ENCODE peak calls at places on chromosomes 4 and X, in nine cellular contexts. One of them, this sample, is unnamed.

GRCh38 chr4:185542626-185543336 is 7.5 kb upstream of the PDLIM3 start:
- DNase-seq in stimulated activated CD4-positive, alpha-beta T cell treated with anti-CD3 and anti-CD28 coated beads, Interleukin-2, amount 100 ng/mL, for 4 hours: no peak
- DNase-seq in psoas muscle: peak; percentile 66
- DNase-seq in B cell: no peak
- DNase-seq in endothelial cell: no peak
- DNase-seq in T-helper 2 cell treated with Interferon-gamma antibody and Interleukin-4, amounts not matched to agents 5 μg/mL and 100 μg/mL, for 36 hours: no peak
- DNase-seq in GM12865: no peak
- DNase-seq in NCI-H1092 treated with DMSO at 0.1 percent for 48 hours: no peak
- DNase-seq in mammary epithelial cell: no peak
- DNase-seq in this sample: no peak

GRCh38 chr4:133137571-133137970 is 11.5 kb upstream of the PCDH10 start:
- DNase-seq in T-helper 2 cell treated with Interferon-gamma antibody and Interleukin-4, amounts not matched to agents 5 μg/mL and 100 μg/mL, for 36 hours: no peak
- DNase-seq in B cell: no peak
- DNase-seq in psoas muscle: no peak
- DNase-seq in endothelial cell: no peak
- DNase-seq in NCI-H1092 treated with DMSO at 0.1 percent for 48 hours: no peak
- DNase-seq in stimulated activated CD4-positive, alpha-beta T cell treated with anti-CD3 and anti-CD28 coated beads, Interleukin-2, amount 100 ng/mL, for 4 hours: no peak
- DNase-seq in GM12865: no peak
- DNase-seq in mammary epithelial cell: no peak
- DNase-seq in this sample: no peak

GRCh38 chr4:814312-814850 is 11.5 kb downstream of the CPLX1 start:
- DNase-seq in psoas muscle: no peak
- DNase-seq in endothelial cell: no peak
- DNase-seq in GM12865: no peak
- DNase-seq in stimulated activated CD4-positive, alpha-beta T cell treated with anti-CD3 and anti-CD28 coated beads, Interleukin-2, amount 100 ng/mL, for 4 hours: no peak
- DNase-seq in mammary epithelial cell: no peak
- DNase-seq in T-helper 2 cell treated with Interferon-gamma antibody and Interleukin-4, amounts not matched to agents 5 μg/mL and 100 μg/mL, for 36 hours: no peak
- DNase-seq in B cell: no peak
- DNase-seq in NCI-H1092 treated with DMSO at 0.1 percent for 48 hours: no peak
- DNase-seq in this sample: no peak

GRCh38 chr4:118141240-118141639 is 107.0 kb downstream of the NDST3 start:
- DNase-seq in endothelial cell: no peak
- DNase-seq in mammary epithelial cell: no peak
- DNase-seq in stimulated activated CD4-positive, alpha-beta T cell treated with anti-CD3 and anti-CD28 coated beads, Interleukin-2, amount 100 ng/mL, for 4 hours: no peak
- DNase-seq in NCI-H1092 treated with DMSO at 0.1 percent for 48 hours: no peak
- DNase-seq in psoas muscle: no peak
- DNase-seq in GM12865: no peak
- DNase-seq in B cell: no peak
- DNase-seq in T-helper 2 cell treated with Interferon-gamma antibody and Interleukin-4, amounts not matched to agents 5 μg/mL and 100 μg/mL, for 36 hours: no peak
- DNase-seq in this sample: no peak

GRCh38 chr4:140037353-140038030 is 116.5 kb downstream of the MAML3 start:
- DNase-seq in mammary epithelial cell: peak; percentile 84
- DNase-seq in B cell: no peak
- DNase-seq in psoas muscle: no peak
- DNase-seq in endothelial cell: no peak
- DNase-seq in T-helper 2 cell treated with Interferon-gamma antibody and Interleukin-4, amounts not matched to agents 5 μg/mL and 100 μg/mL, for 36 hours: no peak
- DNase-seq in NCI-H1092 treated with DMSO at 0.1 percent for 48 hours: no peak
- DNase-seq in GM12865: no peak
- DNase-seq in stimulated activated CD4-positive, alpha-beta T cell treated with anti-CD3 and anti-CD28 coated beads, Interleukin-2, amount 100 ng/mL, for 4 hours: no peak
- DNase-seq in this sample: peak; percentile 69

GRCh38 chr4:169971456-169972015 is 54.7 kb downstream of the MFAP3L start:
- DNase-seq in psoas muscle: no peak
- DNase-seq in NCI-H1092 treated with DMSO at 0.1 percent for 48 hours: no peak
- DNase-seq in GM12865: no peak
- DNase-seq in T-helper 2 cell treated with Interferon-gamma antibody and Interleukin-4, amounts not matched to agents 5 μg/mL and 100 μg/mL, for 36 hours: no peak
- DNase-seq in stimulated activated CD4-positive, alpha-beta T cell treated with anti-CD3 and anti-CD28 coated beads, Interleukin-2, amount 100 ng/mL, for 4 hours: no peak
- DNase-seq in mammary epithelial cell: peak; percentile 19
- DNase-seq in B cell: no peak
- DNase-seq in endothelial cell: no peak
- DNase-seq in this sample: no peak

GRCh38 chrX:40514376-40514775 is 66.4 kb upstream of the ATP6AP2 start:
- DNase-seq in GM12865: no peak
- DNase-seq in T-helper 2 cell treated with Interferon-gamma antibody and Interleukin-4, amounts not matched to agents 5 μg/mL and 100 μg/mL, for 36 hours: no peak
- DNase-seq in endothelial cell: no peak
- DNase-seq in mammary epithelial cell: peak; percentile 5
- DNase-seq in stimulated activated CD4-positive, alpha-beta T cell treated with anti-CD3 and anti-CD28 coated beads, Interleukin-2, amount 100 ng/mL, for 4 hours: no peak
- DNase-seq in NCI-H1092 treated with DMSO at 0.1 percent for 48 hours: no peak
- DNase-seq in B cell: no peak
- DNase-seq in psoas muscle: no peak
- DNase-seq in this sample: no peak

GRCh38 chr4:126701756-126702155 is 931.0 kb upstream of the INTU start:
- DNase-seq in mammary epithelial cell: peak; percentile 42
- DNase-seq in GM12865: no peak
- DNase-seq in T-helper 2 cell treated with Interferon-gamma antibody and Interleukin-4, amounts not matched to agents 5 μg/mL and 100 μg/mL, for 36 hours: no peak
- DNase-seq in stimulated activated CD4-positive, alpha-beta T cell treated with anti-CD3 and anti-CD28 coated beads, Interleukin-2, amount 100 ng/mL, for 4 hours: no peak
- DNase-seq in psoas muscle: no peak
- DNase-seq in NCI-H1092 treated with DMSO at 0.1 percent for 48 hours: peak; percentile 66
- DNase-seq in B cell: no peak
- DNase-seq in endothelial cell: no peak
- DNase-seq in this sample: peak; percentile 71

GRCh38 chr4:166662266-166662843 is 571.9 kb downstream of the SPOCK3 start:
- DNase-seq in endothelial cell: no peak
- DNase-seq in NCI-H1092 treated with DMSO at 0.1 percent for 48 hours: no peak
- DNase-seq in T-helper 2 cell treated with Interferon-gamma antibody and Interleukin-4, amounts not matched to agents 5 μg/mL and 100 μg/mL, for 36 hours: no peak
- DNase-seq in GM12865: peak; percentile 88
- DNase-seq in B cell: no peak
- DNase-seq in psoas muscle: no peak
- DNase-seq in mammary epithelial cell: peak; percentile 67
- DNase-seq in stimulated activated CD4-positive, alpha-beta T cell treated with anti-CD3 and anti-CD28 coated beads, Interleukin-2, amount 100 ng/mL, for 4 hours: no peak
- DNase-seq in this sample: no peak

GRCh38 chrX:38166478-38167083 is 54.1 kb downstream of the SRPX start:
- DNase-seq in T-helper 2 cell treated with Interferon-gamma antibody and Interleukin-4, amounts not matched to agents 5 μg/mL and 100 μg/mL, for 36 hours: no peak
- DNase-seq in endothelial cell: no peak
- DNase-seq in mammary epithelial cell: no peak
- DNase-seq in GM12865: peak; percentile 33
- DNase-seq in B cell: no peak
- DNase-seq in psoas muscle: no peak
- DNase-seq in NCI-H1092 treated with DMSO at 0.1 percent for 48 hours: no peak
- DNase-seq in stimulated activated CD4-positive, alpha-beta T cell treated with anti-CD3 and anti-CD28 coated beads, Interleukin-2, amount 100 ng/mL, for 4 hours: peak; percentile 2
- DNase-seq in this sample: no peak

GRCh38 chr4:3287972-3288570 is 4.8 kb upstream of the RGS12 start:
- DNase-seq in mammary epithelial cell: no peak
- DNase-seq in GM12865: no peak
- DNase-seq in psoas muscle: no peak
- DNase-seq in B cell: no peak
- DNase-seq in NCI-H1092 treated with DMSO at 0.1 percent for 48 hours: no peak
- DNase-seq in T-helper 2 cell treated with Interferon-gamma antibody and Interleukin-4, amounts not matched to agents 5 μg/mL and 100 μg/mL, for 36 hours: no peak
- DNase-seq in endothelial cell: no peak
- DNase-seq in stimulated activated CD4-positive, alpha-beta T cell treated with anti-CD3 and anti-CD28 coated beads, Interleukin-2, amount 100 ng/mL, for 4 hours: no peak
- DNase-seq in this sample: no peak

GRCh38 chr4:73213917-73214663 is 44.5 kb downstream of the ANKRD17 start:
- DNase-seq in GM12865: no peak
- DNase-seq in mammary epithelial cell: no peak
- DNase-seq in stimulated activated CD4-positive, alpha-beta T cell treated with anti-CD3 and anti-CD28 coated beads, Interleukin-2, amount 100 ng/mL, for 4 hours: no peak
- DNase-seq in psoas muscle: no peak
- DNase-seq in NCI-H1092 treated with DMSO at 0.1 percent for 48 hours: no peak
- DNase-seq in endothelial cell: no peak
- DNase-seq in B cell: no peak
- DNase-seq in T-helper 2 cell treated with Interferon-gamma antibody and Interleukin-4, amounts not matched to agents 5 μg/mL and 100 μg/mL, for 36 hours: no peak
- DNase-seq in this sample: no peak

GRCh38 chr4:85399270-85399669 is 75.7 kb upstream of the ARHGAP24 start:
- DNase-seq in endothelial cell: no peak
- DNase-seq in stimulated activated CD4-positive, alpha-beta T cell treated with anti-CD3 and anti-CD28 coated beads, Interleukin-2, amount 100 ng/mL, for 4 hours: no peak
- DNase-seq in B cell: no peak
- DNase-seq in GM12865: peak; percentile 63
- DNase-seq in NCI-H1092 treated with DMSO at 0.1 percent for 48 hours: no peak
- DNase-seq in T-helper 2 cell treated with Interferon-gamma antibody and Interleukin-4, amounts not matched to agents 5 μg/mL and 100 μg/mL, for 36 hours: no peak
- DNase-seq in mammary epithelial cell: no peak
- DNase-seq in psoas muscle: no peak
- DNase-seq in this sample: no peak

GRCh38 chr4:3335385-3335784 is 42.6 kb downstream of the RGS12 start:
- DNase-seq in NCI-H1092 treated with DMSO at 0.1 percent for 48 hours: peak; percentile 80
- DNase-seq in T-helper 2 cell treated with Interferon-gamma antibody and Interleukin-4, amounts not matched to agents 5 μg/mL and 100 μg/mL, for 36 hours: no peak
- DNase-seq in stimulated activated CD4-positive, alpha-beta T cell treated with anti-CD3 and anti-CD28 coated beads, Interleukin-2, amount 100 ng/mL, for 4 hours: no peak
- DNase-seq in endothelial cell: no peak
- DNase-seq in psoas muscle: no peak
- DNase-seq in mammary epithelial cell: no peak
- DNase-seq in B cell: no peak
- DNase-seq in GM12865: no peak
- DNase-seq in this sample: no peak

GRCh38 chrX:44651347-44651746 is 108.7 kb upstream of the FUNDC1 start:
- DNase-seq in NCI-H1092 treated with DMSO at 0.1 percent for 48 hours: no peak
- DNase-seq in mammary epithelial cell: no peak
- DNase-seq in GM12865: no peak
- DNase-seq in T-helper 2 cell treated with Interferon-gamma antibody and Interleukin-4, amounts not matched to agents 5 μg/mL and 100 μg/mL, for 36 hours: no peak
- DNase-seq in stimulated activated CD4-positive, alpha-beta T cell treated with anti-CD3 and anti-CD28 coated beads, Interleukin-2, amount 100 ng/mL, for 4 hours: no peak
- DNase-seq in B cell: no peak
- DNase-seq in psoas muscle: peak; percentile 25
- DNase-seq in endothelial cell: peak; percentile 5
- DNase-seq in this sample: no peak

GRCh38 chr4:12409507-12410190 is 981.0 kb upstream of the HS3ST1 start:
- DNase-seq in NCI-H1092 treated with DMSO at 0.1 percent for 48 hours: no peak
- DNase-seq in T-helper 2 cell treated with Interferon-gamma antibody and Interleukin-4, amounts not matched to agents 5 μg/mL and 100 μg/mL, for 36 hours: no peak
- DNase-seq in mammary epithelial cell: peak; percentile 46
- DNase-seq in stimulated activated CD4-positive, alpha-beta T cell treated with anti-CD3 and anti-CD28 coated beads, Interleukin-2, amount 100 ng/mL, for 4 hours: no peak
- DNase-seq in GM12865: no peak
- DNase-seq in endothelial cell: no peak
- DNase-seq in psoas muscle: no peak
- DNase-seq in B cell: no peak
- DNase-seq in this sample: peak; percentile 36

GRCh38 chr4:153222162-153222789 is 18.0 kb downstream of the TRIM2 start:
- DNase-seq in mammary epithelial cell: peak; percentile 73
- DNase-seq in B cell: peak; percentile 60
- DNase-seq in endothelial cell: peak; percentile 48
- DNase-seq in GM12865: peak; percentile 11
- DNase-seq in psoas muscle: peak; percentile 57
- DNase-seq in NCI-H1092 treated with DMSO at 0.1 percent for 48 hours: peak; percentile 82
- DNase-seq in T-helper 2 cell treated with Interferon-gamma antibody and Interleukin-4, amounts not matched to agents 5 μg/mL and 100 μg/mL, for 36 hours: peak; percentile 15
- DNase-seq in stimulated activated CD4-positive, alpha-beta T cell treated with anti-CD3 and anti-CD28 coated beads, Interleukin-2, amount 100 ng/mL, for 4 hours: no peak
- DNase-seq in this sample: peak; percentile 60

GRCh38 chrX:45266456-45266855 is 65.8 kb upstream of the DIPK2B start:
- DNase-seq in B cell: no peak
- DNase-seq in T-helper 2 cell treated with Interferon-gamma antibody and Interleukin-4, amounts not matched to agents 5 μg/mL and 100 μg/mL, for 36 hours: no peak
- DNase-seq in NCI-H1092 treated with DMSO at 0.1 percent for 48 hours: no peak
- DNase-seq in stimulated activated CD4-positive, alpha-beta T cell treated with anti-CD3 and anti-CD28 coated beads, Interleukin-2, amount 100 ng/mL, for 4 hours: no peak
- DNase-seq in GM12865: no peak
- DNase-seq in mammary epithelial cell: no peak
- DNase-seq in psoas muscle: no peak
- DNase-seq in endothelial cell: no peak
- DNase-seq in this sample: no peak

GRCh38 chr4:148514041-148514440 is 71.8 kb upstream of the NR3C2 start:
- DNase-seq in GM12865: no peak
- DNase-seq in stimulated activated CD4-positive, alpha-beta T cell treated with anti-CD3 and anti-CD28 coated beads, Interleukin-2, amount 100 ng/mL, for 4 hours: no peak
- DNase-seq in mammary epithelial cell: peak; percentile 17
- DNase-seq in NCI-H1092 treated with DMSO at 0.1 percent for 48 hours: no peak
- DNase-seq in psoas muscle: no peak
- DNase-seq in T-helper 2 cell treated with Interferon-gamma antibody and Interleukin-4, amounts not matched to agents 5 μg/mL and 100 μg/mL, for 36 hours: no peak
- DNase-seq in B cell: no peak
- DNase-seq in endothelial cell: no peak
- DNase-seq in this sample: no peak

GRCh38 chr4:23485793-23486192 is 404.1 kb downstream of the PPARGC1A start:
- DNase-seq in B cell: no peak
- DNase-seq in endothelial cell: no peak
- DNase-seq in mammary epithelial cell: no peak
- DNase-seq in psoas muscle: no peak
- DNase-seq in stimulated activated CD4-positive, alpha-beta T cell treated with anti-CD3 and anti-CD28 coated beads, Interleukin-2, amount 100 ng/mL, for 4 hours: no peak
- DNase-seq in NCI-H1092 treated with DMSO at 0.1 percent for 48 hours: no peak
- DNase-seq in GM12865: no peak
- DNase-seq in T-helper 2 cell treated with Interferon-gamma antibody and Interleukin-4, amounts not matched to agents 5 μg/mL and 100 μg/mL, for 36 hours: no peak
- DNase-seq in this sample: no peak

GRCh38 chrX:126770179-126770578 is 49.4 kb upstream of the PRR32 start:
- DNase-seq in stimulated activated CD4-positive, alpha-beta T cell treated with anti-CD3 and anti-CD28 coated beads, Interleukin-2, amount 100 ng/mL, for 4 hours: no peak
- DNase-seq in endothelial cell: peak; percentile 17
- DNase-seq in GM12865: peak; percentile 0
- DNase-seq in mammary epithelial cell: peak; percentile 1
- DNase-seq in psoas muscle: no peak
- DNase-seq in T-helper 2 cell treated with Interferon-gamma antibody and Interleukin-4, amounts not matched to agents 5 μg/mL and 100 μg/mL, for 36 hours: no peak
- DNase-seq in B cell: no peak
- DNase-seq in NCI-H1092 treated with DMSO at 0.1 percent for 48 hours: peak; percentile 1
- DNase-seq in this sample: no peak

GRCh38 chr4:27397886-27398285 is 537.2 kb downstream of the STIM2 start:
- DNase-seq in NCI-H1092 treated with DMSO at 0.1 percent for 48 hours: no peak
- DNase-seq in GM12865: no peak
- DNase-seq in mammary epithelial cell: no peak
- DNase-seq in B cell: no peak
- DNase-seq in endothelial cell: no peak
- DNase-seq in stimulated activated CD4-positive, alpha-beta T cell treated with anti-CD3 and anti-CD28 coated beads, Interleukin-2, amount 100 ng/mL, for 4 hours: no peak
- DNase-seq in psoas muscle: no peak
- DNase-seq in T-helper 2 cell treated with Interferon-gamma antibody and Interleukin-4, amounts not matched to agents 5 μg/mL and 100 μg/mL, for 36 hours: no peak
- DNase-seq in this sample: peak; percentile 79

GRCh38 chr4:87051121-87051713 is 116.4 kb downstream of the AFF1 start:
- DNase-seq in stimulated activated CD4-positive, alpha-beta T cell treated with anti-CD3 and anti-CD28 coated beads, Interleukin-2, amount 100 ng/mL, for 4 hours: no peak
- DNase-seq in psoas muscle: no peak
- DNase-seq in mammary epithelial cell: no peak
- DNase-seq in T-helper 2 cell treated with Interferon-gamma antibody and Interleukin-4, amounts not matched to agents 5 μg/mL and 100 μg/mL, for 36 hours: no peak
- DNase-seq in GM12865: peak; percentile 24
- DNase-seq in NCI-H1092 treated with DMSO at 0.1 percent for 48 hours: no peak
- DNase-seq in B cell: no peak
- DNase-seq in endothelial cell: no peak
- DNase-seq in this sample: no peak

GRCh38 chr4:100289980-100290379 is 99.7 kb upstream of the DDIT4L start:
- DNase-seq in B cell: no peak
- DNase-seq in stimulated activated CD4-positive, alpha-beta T cell treated with anti-CD3 and anti-CD28 coated beads, Interleukin-2, amount 100 ng/mL, for 4 hours: no peak
- DNase-seq in endothelial cell: no peak
- DNase-seq in mammary epithelial cell: no peak
- DNase-seq in GM12865: no peak
- DNase-seq in T-helper 2 cell treated with Interferon-gamma antibody and Interleukin-4, amounts not matched to agents 5 μg/mL and 100 μg/mL, for 36 hours: no peak
- DNase-seq in NCI-H1092 treated with DMSO at 0.1 percent for 48 hours: no peak
- DNase-seq in psoas muscle: no peak
- DNase-seq in this sample: no peak

GRCh38 chrX:348461-349117 is 30.0 kb upstream of the GTPBP6 start:
- DNase-seq in T-helper 2 cell treated with Interferon-gamma antibody and Interleukin-4, amounts not matched to agents 5 μg/mL and 100 μg/mL, for 36 hours: no peak
- DNase-seq in stimulated activated CD4-positive, alpha-beta T cell treated with anti-CD3 and anti-CD28 coated beads, Interleukin-2, amount 100 ng/mL, for 4 hours: no peak
- DNase-seq in psoas muscle: no peak
- DNase-seq in mammary epithelial cell: no peak
- DNase-seq in GM12865: no peak
- DNase-seq in B cell: no peak
- DNase-seq in endothelial cell: no peak
- DNase-seq in NCI-H1092 treated with DMSO at 0.1 percent for 48 hours: no peak
- DNase-seq in this sample: no peak